ENCODE peak calls at places on chromosome 15, in seven cellular contexts. Y is right cardiac atrium, P is stomach, E is spleen, Z is breast epithelium, R is left ventricle myocardium inferior, I is thoracic aorta. G is an unnamed sample.
A peak's percentile ranks its signal among the peaks of the same experiment; 100 is the strongest.

GRCh38 chr15:40957581-40958051 is 4.3 kb downstream of the CHAC1 start:
- DNase-seq in E (peak; percentile 45), P (peak; percentile 88), I (peak; percentile 82), Y (no peak), Z (peak; percentile 85), R (peak; percentile 68), G (no peak)

GRCh38 chr15:92638291-92638708 is 17.3 kb downstream of the FAM174B start:
- DNase-seq in Y (no peak), I (no peak), P (peak; percentile 76), Z (peak; percentile 51), R (no peak), E (peak; percentile 17), G (no peak)

GRCh38 chr15:74244818-74245341 is 8.8 kb downstream of the CCDC33 start:
- DNase-seq in P (no peak), E (no peak), R (no peak), I (no peak), Y (no peak), Z (no peak), G (no peak)

GRCh38 chr15:64851503-64851840 is 9.8 kb downstream of the PLEKHO2 start:
- DNase-seq in P (no peak), R (no peak), Z (no peak), I (no peak), Y (no peak), E (no peak), G (no peak)

GRCh38 chr15:88603885-88604284 is 17.3 kb upstream of the AEN start:
- DNase-seq in E (no peak), Z (no peak), R (no peak), I (no peak), P (no peak), Y (no peak), G (no peak)

GRCh38 chr15:39248204-39248603 is 332.7 kb upstream of the THBS1 start:
- DNase-seq in I (no peak), R (peak; percentile 42), Y (peak; percentile 41), Z (no peak), E (no peak), P (no peak), G (no peak)

GRCh38 chr15:34682673-34683072 is 72.1 kb downstream of the GJD2 start:
- DNase-seq in Z (no peak), I (no peak), E (no peak), R (no peak), Y (no peak), P (no peak), G (peak; percentile 34)

GRCh38 chr15:71921191-71921590 is 110.8 kb downstream of the NR2E3 start:
- DNase-seq in Z (no peak), E (no peak), R (no peak), Y (no peak), I (no peak), P (no peak), G (no peak)

GRCh38 chr15:41950505-41950904 is 21.9 kb downstream of the EHD4 start:
- DNase-seq in P (no peak), R (no peak), Y (no peak), I (no peak), E (no peak), Z (no peak), G (no peak)

GRCh38 chr15:39579487-39580116 is 1.3 kb upstream of the THBS1 start:
- DNase-seq in I (no peak), P (peak; percentile 75), E (no peak), Y (peak; percentile 79), R (peak; percentile 74), Z (peak; percentile 86), G (peak; percentile 79)

GRCh38 chr15:55764398-55764797 is 21.4 kb upstream of the PRTG start:
- DNase-seq in Y (no peak), I (no peak), E (no peak), Z (no peak), R (no peak), P (no peak), G (no peak)

GRCh38 chr15:32683906-32684584 is 33.8 kb upstream of the GREM1 start:
- DNase-seq in Y (no peak), E (no peak), R (no peak), I (no peak), P (no peak), Z (no peak), G (peak; percentile 86)

GRCh38 chr15:74664028-74664616 is 31.7 kb downstream of the EDC3 start:
- DNase-seq in R (peak; percentile 36), P (peak; percentile 80), Z (no peak), E (no peak), Y (peak; percentile 22), I (no peak), G (no peak)

GRCh38 chr15:48395532-48396011 is 64.3 kb downstream of the DUT start:
- DNase-seq in Y (peak; percentile 86), Z (peak; percentile 30), E (no peak), P (no peak), I (no peak), R (peak; percentile 81), G (no peak)

GRCh38 chr15:68220967-68221366 is 8.6 kb downstream of the CLN6 start:
- DNase-seq in Z (peak; percentile 2), E (no peak), Y (no peak), R (no peak), I (no peak), P (no peak), G (no peak)

GRCh38 chr15:100112061-100112420 is 229.7 kb downstream of the ADAMTS17 start:
- DNase-seq in I (no peak), R (no peak), P (no peak), Y (no peak), E (peak; percentile 65), Z (no peak), G (no peak)

GRCh38 chr15:100112636-100113305 is 229.0 kb downstream of the ADAMTS17 start:
- DNase-seq in I (no peak), E (peak; percentile 68), Y (no peak), P (no peak), R (no peak), Z (no peak), G (no peak)

GRCh38 chr15:100109486-100110035 is 232.2 kb downstream of the ADAMTS17 start:
- DNase-seq in I (no peak), Y (no peak), R (no peak), P (no peak), E (peak; percentile 52), Z (no peak), G (no peak)

GRCh38 chr15:100113351-100114075 is 228.3 kb downstream of the ADAMTS17 start:
- DNase-seq in Z (no peak), R (peak; percentile 44), P (no peak), I (no peak), Y (peak; percentile 81), E (peak; percentile 48), G (no peak)

DNA sequence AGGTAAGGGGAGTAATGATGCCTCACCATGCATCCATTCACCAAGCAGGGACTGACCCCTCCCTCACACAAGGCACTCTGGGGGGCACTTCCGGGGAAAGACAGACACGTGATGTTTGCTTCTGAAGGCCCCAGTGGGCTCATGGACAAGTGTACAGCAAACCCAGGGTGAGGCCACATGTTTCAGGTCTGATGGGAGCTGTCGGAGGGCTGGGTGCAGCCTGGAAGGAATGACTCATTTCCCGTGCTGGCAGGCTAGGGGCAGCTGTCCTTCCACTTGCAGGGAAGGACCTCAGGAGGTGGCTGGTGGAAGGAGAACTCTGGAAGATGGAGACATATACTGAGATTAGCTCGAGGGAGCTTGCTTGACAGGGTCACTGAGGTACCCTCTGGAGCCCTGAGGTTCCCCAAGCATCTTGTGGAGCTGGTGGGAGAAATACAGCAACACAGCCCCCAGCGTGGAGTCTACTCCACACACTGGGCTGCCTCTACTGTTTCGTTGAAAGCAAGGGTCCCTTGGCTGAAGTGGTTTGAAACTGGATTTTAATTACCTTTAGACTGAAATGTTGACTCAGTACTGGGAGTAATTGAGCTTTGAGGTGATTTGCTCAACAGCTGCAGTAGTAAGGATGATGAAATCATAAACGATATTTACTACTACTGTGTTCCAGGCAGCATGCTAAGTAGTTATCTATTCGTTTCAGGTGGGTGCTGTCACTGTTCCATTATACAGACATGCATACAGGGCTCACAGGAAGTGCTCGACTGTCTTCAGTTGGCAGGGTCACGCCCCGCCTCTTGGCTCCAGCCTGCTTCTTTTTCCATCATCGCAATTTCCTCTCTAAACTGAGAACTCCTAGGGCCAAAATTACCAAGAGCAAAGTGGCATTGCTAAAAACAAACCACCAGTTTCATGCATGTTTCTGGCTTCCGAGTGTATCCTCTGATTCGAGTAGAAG is 230.4 kb downstream of the ADAMTS17 start:
- DNase-seq in I (peak; percentile 57), E (peak; percentile 73), R (peak; percentile 69), P (peak; percentile 28), Y (peak; percentile 85), Z (no peak), G (peak; percentile 44)
- H3K4me3 ChIP-seq in I (peak overlapping the region; percentile 17), E (no peak overlapping the region), R (no peak overlapping the region), P (no peak overlapping the region), Y (no peak overlapping the region), Z (no peak overlapping the region), G (no peak overlapping the region)

GRCh38 chr15:99752556-99752955 is 19.3 kb upstream of the LYSMD4 start:
- DNase-seq in P (no peak), Z (no peak), Y (no peak), R (no peak), I (no peak), E (no peak), G (no peak)

GRCh38 chr15:99749386-99749785 is 16.1 kb upstream of the LYSMD4 start:
- DNase-seq in E (no peak), R (no peak), I (no peak), Y (peak; percentile 56), Z (no peak), P (no peak), G (no peak)

GRCh38 chr15:99755692-99756409 is 22.6 kb upstream of the LYSMD4 start:
- DNase-seq in R (no peak), E (peak; percentile 80), Z (no peak), P (peak; percentile 42), Y (peak; percentile 44), I (no peak), G (peak; percentile 37)

GRCh38 chr15:99753066-99753465 is 19.8 kb upstream of the LYSMD4 start:
- DNase-seq in I (no peak), E (no peak), R (no peak), Z (no peak), P (no peak), Y (no peak), G (no peak)
- H3K27me3 ChIP-seq in I (no peaks in the 10 kb centered on the region), E (no peaks in the 10 kb centered on the region), R (no peaks in the 10 kb centered on the region), Z (no peaks in the 10 kb centered on the region), P (no peaks in the 10 kb centered on the region), Y (no peaks in the 10 kb centered on the region), G (no peaks in the 10 kb centered on the region)

GRCh38 chr15:67125589-67126502 is 60.4 kb downstream of the SMAD3 start:
- DNase-seq in Y (peak; percentile 85), R (peak; percentile 79), I (peak; percentile 77), Z (peak; percentile 48), P (peak; percentile 44), E (peak; percentile 63), G (no peak)
- H3K4me3 ChIP-seq in Y (no peak overlapping the region), R (peak overlapping the region; percentile 31), I (peak overlapping the region; percentile 28), Z (peak overlapping the region; percentile 2), P (no peak overlapping the region), E (no peak overlapping the region), G (no peak overlapping the region)

GRCh38 chr15:69749797-69750196 is 297.2 kb downstream of the RPLP1 start:
- DNase-seq in Z (no peak), R (no peak), P (no peak), E (no peak), Y (no peak), I (no peak), G (no peak)

GRCh38 chr15:69750253-69750652 is 297.6 kb downstream of the RPLP1 start:
- DNase-seq in Y (no peak), Z (no peak), P (no peak), E (no peak), R (no peak), I (no peak), G (no peak)

GRCh38 chr15:69748131-69748530 is 295.5 kb downstream of the RPLP1 start:
- DNase-seq in R (no peak), E (no peak), Y (no peak), P (no peak), Z (no peak), I (no peak), G (no peak)

GRCh38 chr15:69748700-69749099 is 296.1 kb downstream of the RPLP1 start:
- DNase-seq in E (no peak), I (no peak), Y (no peak), Z (no peak), P (no peak), R (no peak), G (no peak)

GRCh38 chr15:69749274-69749673 is 296.7 kb downstream of the RPLP1 start:
- DNase-seq in I (no peak), E (no peak), R (no peak), Z (no peak), P (no peak), Y (no peak), G (no peak)
- H3K27me3 ChIP-seq in I (no peaks in the 10 kb centered on the region), E (no peaks in the 10 kb centered on the region), R (peaks cover 73% of the 10 kb centered on the region), Z (no peaks in the 10 kb centered on the region), P (no peaks in the 10 kb centered on the region), Y (no peaks in the 10 kb centered on the region), G (peaks cover 14% of the 10 kb centered on the region)

G was measured in kidney epithelial cell.